ENCODE peak calls at places on chromosome 13, in seven cellular contexts. C is occipital lobe, J is pancreas, M is kidney tubule cell, Q is NCI-H510A treated with DMSO at 0.1 percent for 48 hours, Y is caudate nucleus, T is non-pigmented ciliary epithelial cell. Z is an unnamed sample.

GRCh38 chr13:69935043-69935442 is 172.6 kb upstream of the ATXN8OS start:
- DNase-seq in C (no peak), J (no peak), M (peak; percentile 40), Q (no peak), Y (no peak), T (no peak), Z (no peak)

GRCh38 chr13:40371531-40372125 is 294.8 kb downstream of the FOXO1 start:
- DNase-seq in C (no peak), J (no peak), M (no peak), Q (no peak), Y (no peak), T (no peak), Z (no peak)

GRCh38 chr13:105921711-105922110 is 613.8 kb downstream of the EFNB2 start:
- DNase-seq in C (no peak), J (no peak), M (no peak), Q (no peak), Y (no peak), T (no peak), Z (no peak)

GRCh38 chr13:43880451-43880850 is 747 bp downstream of the LACC1 start:
- DNase-seq in C (no peak), J (no peak), M (no peak), Q (no peak), Y (no peak), T (no peak), Z (no peak)

GRCh38 chr13:42925626-42926025 is 66.4 kb downstream of the EPSTI1 start:
- DNase-seq in C (no peak), J (no peak), M (no peak), Q (no peak), Y (no peak), T (no peak), Z (no peak)

GRCh38 chr13:103884139-103884723 is 818.0 kb upstream of the SLC10A2 start:
- DNase-seq in C (no peak), J (no peak), M (peak; percentile 30), Q (no peak), Y (no peak), T (no peak), Z (no peak)

GRCh38 chr13:57604442-57604841 is 27.1 kb upstream of the PCDH17 start:
- DNase-seq in C (no peak), J (no peak), M (no peak), Q (no peak), Y (no peak), T (no peak), Z (no peak)

GRCh38 chr13:43298799-43299198 is 275.4 kb downstream of the DNAJC15 start:
- DNase-seq in C (no peak), J (no peak), M (no peak), Q (no peak), Y (no peak), T (no peak), Z (peak; percentile 58)

GRCh38 chr13:33236021-33236420 is 49.5 kb downstream of the STARD13 start:
- DNase-seq in C (no peak), J (no peak), M (peak; percentile 63), Q (no peak), Y (no peak), T (no peak), Z (peak; percentile 77)

GRCh38 chr13:106103779-106104178 is 431.7 kb downstream of the EFNB2 start:
- DNase-seq in C (no peak), J (no peak), M (no peak), Q (no peak), Y (no peak), T (no peak), Z (no peak)

GRCh38 chr13:36395280-36395679 is 37.0 kb upstream of the CCNA1 start:
- DNase-seq in C (no peak), J (no peak), M (peak; percentile 68), Q (no peak), Y (no peak), T (no peak), Z (no peak)

GRCh38 chr13:96172066-96172465 is 82.2 kb downstream of the HS6ST3 start:
- DNase-seq in C (no peak), J (no peak), M (no peak), Q (no peak), Y (no peak), T (no peak), Z (peak; percentile 71)

GRCh38 chr13:27442071-27442647 is 8.2 kb downstream of the MTIF3 start:
- DNase-seq in C (no peak), J (no peak), M (peak; percentile 76), Q (peak; percentile 36), Y (no peak), T (no peak), Z (no peak)

GRCh38 chr13:98334620-98335205 is 157.6 kb upstream of the RNF113B start:
- DNase-seq in C (no peak), J (no peak), M (no peak), Q (no peak), Y (no peak), T (no peak), Z (no peak)

GRCh38 chr13:27026396-27026795 is 145.2 kb downstream of the USP12 start:
- DNase-seq in C (no peak), J (no peak), M (no peak), Q (no peak), Y (no peak), T (no peak), Z (no peak)